ENCODE peak calls at places on chromosomes 11 and 22, in nine cellular contexts. I is thyroid gland; L is nephron progenitor cell; Z is stimulated activated CD4-positive, alpha-beta T cell treated with anti-CD3 and anti-CD28 coated beads, Interleukin-12 subunit alpha, Interleukin-12 subunit beta, amount 100 ng/mL, for 4 hours; Y is stromal cell of bone marrow; F is NCI-H82; G is tibial nerve; W is iPS DF 19.7; K is NCI-H1930. Q is an unnamed sample.

GRCh38 chr11:97856666-97857065 is 1164.1 kb upstream of the CNTN5 start:
- DNase-seq in Y (no peak), W (peak), L (no peak), I (no peak), F (no peak), Z (no peak), G (no peak), K (peak), Q (no peak)

GRCh38 chr11:63920126-63920869 is 3.3 kb upstream of the RCOR2 start:
- DNase-seq in L (peak), Z (no peak), G (no peak), F (peak), W (no peak), Y (no peak), K (no peak), I (peak), Q (peak)

GRCh38 chr11:69157156-69157821 is 1.6 kb downstream of the SMIM38 start:
- DNase-seq in L (peak), G (peak), W (no peak), I (no peak), Y (no peak), Z (no peak), F (peak), K (no peak), Q (peak)

GRCh38 chr22:19182472-19183157 is 4.1 kb upstream of the SLC25A1 start:
- DNase-seq in Z (no peak), K (no peak), F (no peak), Y (no peak), G (no peak), W (no peak), I (peak), L (no peak), Q (no peak)

GRCh38 chr22:38844661-38845367 is 986 bp upstream of the NPTXR start:
- DNase-seq in G (no peak), Z (no peak), Y (peak), F (no peak), W (no peak), I (no peak), K (no peak), L (no peak), Q (no peak)

GRCh38 chr11:66287256-66288137 is 1.4 kb downstream of the YIF1A start:
- DNase-seq in G (no peak), W (no peak), Z (no peak), I (no peak), Y (no peak), K (no peak), F (no peak), L (no peak), Q (no peak)

GRCh38 chr22:30325065-30325720 is 1.5 kb downstream of the TBC1D10A start:
- DNase-seq in W (no peak), I (peak), L (no peak), K (no peak), Y (peak), Z (no peak), G (peak), F (peak), Q (peak)

GRCh38 chr11:28146123-28146751 is 38.0 kb downstream of the METTL15 start:
- DNase-seq in K (no peak), F (no peak), Y (peak), W (no peak), G (no peak), Z (no peak), L (no peak), I (no peak), Q (no peak)

GRCh38 chr11:3052109-3052479 is 5.1 kb downstream of the CARS1 start:
- DNase-seq in F (peak), Y (no peak), Z (no peak), I (no peak), L (no peak), K (no peak), G (no peak), W (no peak), Q (peak)

GRCh38 chr22:46373838-46374662 is 38.5 kb downstream of the TRMU start:
- DNase-seq in F (no peak), Z (no peak), I (peak), G (no peak), K (no peak), W (no peak), Y (no peak), L (no peak), Q (no peak)

GRCh38 chr22:39627865-39628562 is 57.5 kb downstream of the CACNA1I start:
- DNase-seq in L (no peak), Z (no peak), G (no peak), Y (no peak), W (no peak), K (no peak), F (peak), I (no peak), Q (no peak)

GRCh38 chr22:44738347-44738715 is 14.0 kb upstream of the ARHGAP8 start:
- DNase-seq in W (no peak), F (no peak), Y (no peak), G (no peak), Z (no peak), L (no peak), I (no peak), K (no peak), Q (no peak)

GRCh38 chr22:33923660-33924246 is 3.5 kb upstream of the LARGE1 start:
- DNase-seq in W (no peak), Y (no peak), G (peak), K (peak), F (peak), I (peak), L (peak), Z (peak), Q (peak)

GRCh38 chr11:88103337-88104206 is 71.7 kb downstream of the RAB38 start:
- DNase-seq in I (peak), W (peak), Y (no peak), G (no peak), K (no peak), F (peak), Z (peak), L (peak), Q (no peak)

GRCh38 chr22:49672013-49672516 is 155.6 kb downstream of the BRD1 start:
- DNase-seq in L (no peak), Z (no peak), K (no peak), Y (no peak), G (no peak), I (no peak), W (no peak), F (no peak), Q (no peak)

GRCh38 chr11:15453211-15453715 is 338.5 kb downstream of the INSC start:
- DNase-seq in G (no peak), K (no peak), F (no peak), I (no peak), W (no peak), L (no peak), Y (no peak), Z (no peak), Q (no peak)

GRCh38 chr22:17826151-17826550 is 51.9 kb upstream of the BID start:
- DNase-seq in Z (no peak), G (no peak), Y (no peak), L (no peak), K (no peak), W (no peak), F (no peak), I (no peak), Q (no peak)

GRCh38 chr11:65741185-65741584 is 20.6 kb upstream of the RNASEH2C start:
- DNase-seq in W (no peak), Z (no peak), K (no peak), Y (no peak), L (no peak), F (peak), I (no peak), G (no peak), Q (no peak)

GRCh38 chr11:7020183-7020917 is at the start of the genes NLRP14 and ZNF214:
- DNase-seq in K (peak), Z (no peak), F (peak), G (peak), L (peak), W (peak), Y (peak), I (peak), Q (peak)

GRCh38 chr11:69918938-69919650 is 99.9 kb upstream of the FGF3 start:
- DNase-seq in K (peak), G (peak), L (peak), Y (peak), W (no peak), F (peak), Z (peak), I (peak), Q (peak)

GRCh38 chr11:36160115-36160514 is 129.1 kb downstream of the COMMD9 start:
- DNase-seq in W (no peak), K (no peak), I (no peak), Y (no peak), Z (no peak), G (no peak), F (no peak), L (no peak), Q (no peak)

GRCh38 chr11:133681901-133682300 is 149.6 kb upstream of the OPCML start:
- DNase-seq in K (no peak), W (peak), Y (no peak), L (no peak), I (no peak), G (no peak), F (peak), Z (no peak), Q (no peak)

GRCh38 chr11:37905707-37906417 is 1307.8 kb upstream of the RAG2 start:
- DNase-seq in G (no peak), W (no peak), F (no peak), Y (no peak), I (no peak), Z (no peak), K (no peak), L (no peak), Q (no peak)

GRCh38 chr11:10602945-10603344 is 34.5 kb upstream of the LYVE1 start:
- DNase-seq in G (no peak), L (no peak), Z (no peak), Y (no peak), K (no peak), W (no peak), F (no peak), I (no peak), Q (no peak)

GRCh38 chr22:50337262-50338041 is 5.7 kb upstream of the PPP6R2 start:
- DNase-seq in K (no peak), W (no peak), Y (no peak), F (no peak), G (no peak), Z (no peak), L (no peak), I (no peak), Q (no peak)

GRCh38 chr22:40044870-40045834 is 50.4 kb downstream of the FAM83F start:
- DNase-seq in Y (no peak), Z (peak), F (peak), L (peak), K (peak), I (peak), G (no peak), W (no peak), Q (peak)

GRCh38 chr11:14422814-14423182 is 63.8 kb upstream of the RRAS2 start:
- DNase-seq in F (no peak), L (no peak), K (no peak), W (no peak), G (no peak), Z (no peak), Y (no peak), I (no peak), Q (no peak)

GRCh38 chr11:56876621-56877312 is 111.9 kb upstream of the OR5AK2 start:
- DNase-seq in G (no peak), I (no peak), Z (no peak), F (no peak), K (no peak), Y (peak), W (no peak), L (no peak), Q (no peak)

GRCh38 chr11:75453916-75454655 is 21.1 kb upstream of the KLHL35 start:
- DNase-seq in W (no peak), Z (no peak), L (no peak), K (no peak), I (peak), Y (peak), G (peak), F (no peak), Q (no peak)

GRCh38 chr11:118915396-118915795 is 10.3 kb downstream of the BCL9L start:
- DNase-seq in K (no peak), Y (no peak), Z (no peak), W (no peak), I (no peak), F (no peak), L (no peak), G (no peak), Q (no peak)

GRCh38 chr11:121829159-121829643 is 286.8 kb downstream of the BLID start:
- DNase-seq in Y (peak), F (no peak), L (no peak), I (no peak), G (peak), Z (no peak), W (no peak), K (no peak), Q (peak)

GRCh38 chr11:41201156-41201555 is 258.3 kb downstream of the LRRC4C start:
- DNase-seq in L (peak), K (no peak), F (peak), W (peak), Z (no peak), I (peak), Y (no peak), G (no peak), Q (no peak)

GRCh38 chr22:48853627-48854240 is 973.9 kb downstream of the BRD1 start:
- DNase-seq in Y (no peak), L (no peak), Z (no peak), F (no peak), K (no peak), I (no peak), G (no peak), W (no peak), Q (no peak)

GRCh38 chr11:19594326-19594725 is 118.3 kb upstream of the NAV2 start:
- DNase-seq in I (no peak), F (no peak), Y (no peak), L (no peak), K (no peak), G (no peak), Z (no peak), W (no peak), Q (no peak)

GRCh38 chr11:75728992-75729391 is 11.4 kb downstream of the MOGAT2 start:
- DNase-seq in Z (no peak), K (no peak), F (no peak), W (no peak), G (no peak), Y (no peak), L (no peak), I (no peak), Q (no peak)

GRCh38 chr22:35681454-35682050 is 33.3 kb downstream of the APOL6 start:
- DNase-seq in F (no peak), I (no peak), Y (no peak), K (no peak), L (no peak), Z (no peak), G (no peak), W (no peak), Q (no peak)

GRCh38 chr11:128733440-128734115 is 39.7 kb downstream of the FLI1 start:
- DNase-seq in F (no peak), W (peak), Z (no peak), L (no peak), K (no peak), Y (no peak), I (no peak), G (no peak), Q (no peak)